ENCODE peak calls at places on chromosomes 2 and 18, in eight cellular contexts. X, V, T, O, H, W, L and N are unnamed samples.

GRCh38 chr2:55707751-55708150 is 14.1 kb upstream of the PNPT1 start:
- DNase-seq in X (no peak), V (no peak), T (no peak), O (no peak), H (no peak), W (no peak), L (no peak), N (no peak)

GRCh38 chr2:144776766-144777165 is 256.8 kb upstream of the ZEB2 start:
- DNase-seq in X (no peak), V (no peak), T (no peak), O (no peak), H (no peak), W (no peak), L (no peak), N (no peak)

GRCh38 chr2:179435021-179435420 is 170.4 kb upstream of the SESTD1 start:
- DNase-seq in X (no peak), V (no peak), T (no peak), O (no peak), H (no peak), W (no peak), L (no peak), N (no peak)

GRCh38 chr2:191645807-191646611 is 31.9 kb upstream of the NABP1 start:
- DNase-seq in X (no peak), V (no peak), T (no peak), O (no peak), H (no peak), W (no peak), L (no peak), N (no peak)

GRCh38 chr18:23071285-23071684 is 64.0 kb upstream of the CABLES1 start:
- DNase-seq in X (peak), V (peak), T (no peak), O (no peak), H (no peak), W (no peak), L (peak), N (no peak)

GRCh38 chr2:10329880-10330699 is 27.4 kb downstream of the HPCAL1 start:
- DNase-seq in X (no peak), V (no peak), T (peak), O (no peak), H (no peak), W (no peak), L (no peak), N (no peak)

GRCh38 chr2:2043394-2043793 is 287.7 kb downstream of the MYT1L start:
- DNase-seq in X (no peak), V (no peak), T (no peak), O (no peak), H (no peak), W (no peak), L (no peak), N (no peak)

GRCh38 chr18:37414816-37415215 is 150.8 kb downstream of the CELF4 start:
- DNase-seq in X (no peak), V (no peak), T (no peak), O (no peak), H (no peak), W (no peak), L (no peak), N (no peak)

GRCh38 chr2:125240870-125241269 is 1215.8 kb downstream of the CNTNAP5 start:
- DNase-seq in X (no peak), V (no peak), T (no peak), O (no peak), H (no peak), W (no peak), L (no peak), N (no peak)

GRCh38 chr2:27050996-27051901 is at the start of gene AGBL5:
- DNase-seq in X (peak), V (peak), T (peak), O (peak), H (peak), W (peak), L (peak), N (peak)

GRCh38 chr2:142008135-142008744 is 122.6 kb downstream of the LRP1B start:
- DNase-seq in X (no peak), V (no peak), T (no peak), O (no peak), H (no peak), W (no peak), L (no peak), N (no peak)

GRCh38 chr2:67923696-67924095 is 139.1 kb downstream of the C1D start:
- DNase-seq in X (peak), V (no peak), T (peak), O (no peak), H (no peak), W (no peak), L (no peak), N (no peak)

GRCh38 chr2:27212626-27213471 is 781 bp upstream of the SLC5A6 start:
- DNase-seq in X (peak), V (peak), T (no peak), O (no peak), H (no peak), W (no peak), L (no peak), N (peak)

DNA sequence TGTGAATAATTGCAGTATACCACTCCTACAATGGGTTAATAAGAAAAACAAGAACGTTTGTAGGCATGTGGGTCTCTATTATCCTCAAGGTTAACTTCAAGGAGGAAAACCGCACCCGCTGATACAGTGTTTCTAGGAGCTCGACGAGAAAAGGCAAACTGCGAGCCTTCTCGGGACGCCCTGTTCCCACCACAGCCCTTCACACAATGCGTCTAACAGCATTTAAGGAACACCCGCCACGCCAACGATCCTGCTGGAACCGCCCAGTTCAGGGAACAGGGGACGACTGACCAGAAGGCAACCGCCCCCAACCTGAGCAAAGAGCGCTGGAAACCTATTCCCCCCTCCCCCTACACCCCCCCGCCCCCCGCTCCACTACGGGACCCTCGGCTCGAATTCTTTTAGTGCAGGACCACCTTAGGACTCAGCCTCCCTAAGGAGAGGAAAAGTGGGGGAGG is 710 bp upstream of the TMSB10 start:
- DNase-seq in X (peak), V (peak), T (peak), O (peak), H (peak), W (peak), L (peak), N (peak)
- TF ChIP-seq POLR2A in X (no peak), V (no peak), T (no peak), O (peak), H (no peak), W (peak), L (no peak), N (no peak)

GRCh38 chr2:3558205-3559014 is at the start of gene RNASEH1:
- DNase-seq in X (peak), V (peak), T (peak), O (peak), H (peak), W (peak), L (peak), N (peak)
- TF ChIP-seq POLR2A in X (peak), V (peak), T (peak), O (peak), H (peak), W (peak), L (no peak), N (peak)

DNA sequence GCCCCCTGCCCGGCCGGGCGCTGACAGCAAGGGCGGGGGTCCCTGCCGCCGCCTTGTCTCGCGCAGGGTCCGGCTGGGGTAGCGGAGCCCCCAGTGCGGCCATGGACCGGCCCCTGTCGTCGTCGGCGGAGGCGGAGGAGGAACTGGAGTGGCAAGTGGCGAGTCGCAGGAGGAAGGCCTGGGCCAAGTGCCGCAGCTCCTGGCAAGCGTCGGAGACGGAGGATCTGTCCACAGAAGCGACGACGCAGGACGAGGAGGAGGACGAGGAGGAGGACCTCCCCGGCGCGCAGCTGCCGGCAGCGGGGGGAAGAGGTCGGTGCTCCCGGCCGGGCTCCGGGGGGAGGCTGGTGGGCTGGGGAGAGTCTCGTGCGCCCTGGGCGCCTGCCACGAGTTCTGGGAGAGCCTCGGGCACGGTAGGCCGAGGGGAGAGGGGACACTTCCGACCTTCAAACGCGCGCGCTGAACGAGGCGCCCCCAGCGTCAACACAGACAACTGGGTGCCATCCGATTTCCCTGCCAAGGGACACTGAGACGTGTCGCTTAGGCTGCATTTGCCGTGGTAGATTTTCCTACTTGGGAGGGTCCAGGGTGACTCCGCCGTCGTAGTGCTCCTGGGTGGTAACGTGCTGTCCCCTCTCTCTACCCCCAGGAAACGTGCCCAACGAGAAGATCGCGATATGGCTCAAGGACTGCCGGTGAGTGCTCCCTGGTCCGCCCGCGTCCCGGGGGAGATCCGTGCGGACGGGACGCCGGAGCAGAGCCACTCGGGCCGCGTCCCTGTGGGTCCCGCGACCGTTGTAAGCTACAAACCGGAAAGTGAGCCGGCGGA is 650 bp downstream of the ITPRID2 start:
- DNase-seq in X (peak), V (peak), T (peak), O (peak), H (peak), W (peak), L (peak), N (peak)
- TF ChIP-seq POLR2A in X (peak), V (peak), T (peak), O (peak), H (peak), W (peak), L (no peak), N (peak)

GRCh38 chr18:62523255-62523588 is 397 bp downstream of the ZCCHC2 start:
- DNase-seq in X (no peak), V (no peak), T (no peak), O (no peak), H (no peak), W (no peak), L (no peak), N (no peak)

GRCh38 chr18:62523631-62524442 is 1.0 kb downstream of the ZCCHC2 start:
- DNase-seq in X (peak), V (peak), T (peak), O (peak), H (peak), W (peak), L (peak), N (peak)

GRCh38 chr18:62525611-62526010 is 2.8 kb downstream of the ZCCHC2 start:
- DNase-seq in X (no peak), V (no peak), T (no peak), O (no peak), H (no peak), W (no peak), L (no peak), N (peak)

GRCh38 chr18:62526098-62527025 is 3.5 kb downstream of the ZCCHC2 start:
- DNase-seq in X (peak), V (peak), T (peak), O (peak), H (no peak), W (peak), L (peak), N (peak)

GRCh38 chr18:62524443-62525200 is 1.8 kb downstream of the ZCCHC2 start:
- DNase-seq in X (peak), V (peak), T (peak), O (peak), H (peak), W (peak), L (peak), N (peak)
- TF ChIP-seq POLR2A in X (peak), V (peak), T (no peak), O (peak), H (peak), W (peak), L (no peak), N (peak)

DNA sequence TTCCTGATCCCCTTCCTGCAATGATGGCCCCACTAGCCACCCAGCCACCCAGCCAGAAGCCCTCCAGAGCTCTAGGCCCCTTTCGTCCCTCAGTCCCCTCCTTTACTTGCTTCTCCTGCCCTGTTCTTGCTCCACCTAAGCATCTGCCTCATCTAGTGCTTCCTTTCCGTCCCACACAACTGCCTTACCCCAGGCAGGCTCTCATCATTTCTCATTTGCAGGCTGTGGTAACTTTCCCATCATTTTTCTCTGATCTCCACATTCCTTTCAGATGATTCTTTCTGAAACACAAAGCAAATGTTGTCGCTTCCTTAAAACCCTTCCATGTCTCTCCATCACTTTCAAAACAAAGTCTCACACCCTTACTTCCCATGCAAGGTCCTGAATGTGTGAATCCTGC is 459.8 kb downstream of the METTL4 start:
- DNase-seq in X (no peak), V (no peak), T (no peak), O (no peak), H (no peak), W (no peak), L (no peak), N (no peak)
- TF ChIP-seq POLR2A in X (no peak), V (no peak), T (no peak), O (no peak), H (no peak), W (no peak), L (no peak), N (no peak)

GRCh38 chr2:60823694-60824305 is 57.6 kb upstream of the REL start:
- DNase-seq in X (no peak), V (no peak), T (no peak), O (no peak), H (no peak), W (no peak), L (no peak), N (no peak)
- TF ChIP-seq POLR2A in X (no peak), V (no peak), T (no peak), O (no peak), H (no peak), W (no peak), L (no peak), N (no peak)

DNA sequence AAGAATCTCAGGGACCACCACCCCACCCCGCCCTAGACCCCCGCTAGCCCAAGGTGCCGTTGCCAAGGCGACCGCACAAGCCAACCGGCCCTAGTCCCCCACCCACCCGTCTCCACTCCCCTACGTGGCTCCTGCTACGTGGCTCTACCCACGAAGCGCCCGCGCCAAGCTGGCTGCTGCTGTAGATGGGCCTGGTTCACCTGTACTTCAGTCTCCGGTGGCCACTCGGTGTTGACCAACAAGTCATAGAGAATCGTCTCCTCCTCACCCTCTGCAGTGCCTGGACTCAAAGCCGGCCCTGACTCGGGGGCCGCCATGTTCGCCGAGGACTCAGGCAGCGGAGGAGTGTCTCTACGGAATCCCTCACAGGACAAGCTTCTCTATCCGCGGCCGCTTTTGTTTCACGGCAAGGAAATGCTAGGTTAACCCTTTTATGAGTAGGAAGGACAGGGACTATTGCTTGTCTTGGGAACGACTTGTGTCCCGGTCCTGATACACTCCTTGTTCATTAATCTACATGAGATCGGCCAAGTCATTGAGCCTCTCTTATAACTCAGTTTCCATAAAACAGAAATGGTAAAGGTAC is at the start of gene NBAS:
- DNase-seq in X (peak), V (peak), T (peak), O (peak), H (peak), W (peak), L (peak), N (peak)
- TF ChIP-seq POLR2A in X (no peak), V (peak), T (peak), O (peak), H (no peak), W (peak), L (no peak), N (peak)

GRCh38 chr2:239961662-239962220 is 63.4 kb downstream of the NDUFA10 start:
- DNase-seq in X (no peak), V (no peak), T (no peak), O (no peak), H (no peak), W (no peak), L (no peak), N (no peak)

GRCh38 chr2:239960929-239961661 is 64.0 kb downstream of the NDUFA10 start:
- DNase-seq in X (no peak), V (no peak), T (no peak), O (no peak), H (no peak), W (no peak), L (no peak), N (peak)

GRCh38 chr2:239957681-239958181 is 67.4 kb downstream of the NDUFA10 start:
- DNase-seq in X (no peak), V (no peak), T (no peak), O (no peak), H (no peak), W (no peak), L (no peak), N (no peak)

GRCh38 chr2:239958366-239958765 is 66.8 kb downstream of the NDUFA10 start:
- DNase-seq in X (no peak), V (no peak), T (no peak), O (no peak), H (no peak), W (no peak), L (no peak), N (no peak)

DNA sequence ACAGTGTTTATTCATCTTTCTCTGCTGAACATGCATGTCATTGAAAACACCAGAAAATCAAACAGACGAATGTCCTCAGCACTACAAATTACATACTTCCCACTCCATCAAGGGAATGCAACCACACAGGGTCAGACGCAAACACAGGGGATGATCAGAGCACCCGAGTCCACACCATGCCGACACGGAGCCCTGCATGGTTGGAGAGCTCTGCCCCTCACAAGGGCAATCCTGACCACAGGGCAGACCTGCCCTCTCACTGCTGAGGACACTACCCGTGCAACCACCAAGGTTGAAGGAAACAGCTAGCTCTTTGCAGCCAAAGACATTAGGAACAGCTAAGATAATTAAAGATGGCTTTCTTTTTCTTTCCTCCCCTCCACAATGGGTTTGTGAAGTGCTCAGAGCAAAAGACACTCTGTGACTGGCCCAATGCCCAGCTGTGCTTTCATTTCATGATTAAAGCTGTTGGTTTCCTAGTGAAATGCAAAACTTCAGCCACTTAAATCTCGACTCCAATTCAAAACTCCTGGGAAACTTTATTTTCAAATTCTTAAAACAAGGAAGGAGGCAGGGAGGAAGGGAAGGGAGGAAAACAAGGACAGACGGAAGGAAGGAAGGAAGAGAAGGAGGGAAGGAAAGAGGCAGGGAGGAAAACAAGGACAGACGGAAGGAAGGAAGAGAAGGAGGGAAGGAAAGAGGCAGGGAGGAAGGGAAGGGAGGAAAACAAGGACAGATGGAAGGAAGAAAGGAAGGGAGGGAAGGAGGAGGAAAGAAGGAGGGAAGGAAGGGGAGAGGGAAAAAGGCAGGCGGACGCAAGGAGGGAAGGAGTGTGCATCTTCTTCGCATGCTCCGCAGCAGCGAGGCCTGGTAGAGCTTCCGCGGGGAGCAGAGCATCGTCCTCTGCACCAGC is 65.8 kb downstream of the NDUFA10 start:
- DNase-seq in X (no peak), V (no peak), T (no peak), O (no peak), H (no peak), W (peak), L (no peak), N (no peak)
- TF ChIP-seq POLR2A in X (no peak), V (no peak), T (no peak), O (no peak), H (no peak), W (no peak), L (no peak), N (no peak)

DNA sequence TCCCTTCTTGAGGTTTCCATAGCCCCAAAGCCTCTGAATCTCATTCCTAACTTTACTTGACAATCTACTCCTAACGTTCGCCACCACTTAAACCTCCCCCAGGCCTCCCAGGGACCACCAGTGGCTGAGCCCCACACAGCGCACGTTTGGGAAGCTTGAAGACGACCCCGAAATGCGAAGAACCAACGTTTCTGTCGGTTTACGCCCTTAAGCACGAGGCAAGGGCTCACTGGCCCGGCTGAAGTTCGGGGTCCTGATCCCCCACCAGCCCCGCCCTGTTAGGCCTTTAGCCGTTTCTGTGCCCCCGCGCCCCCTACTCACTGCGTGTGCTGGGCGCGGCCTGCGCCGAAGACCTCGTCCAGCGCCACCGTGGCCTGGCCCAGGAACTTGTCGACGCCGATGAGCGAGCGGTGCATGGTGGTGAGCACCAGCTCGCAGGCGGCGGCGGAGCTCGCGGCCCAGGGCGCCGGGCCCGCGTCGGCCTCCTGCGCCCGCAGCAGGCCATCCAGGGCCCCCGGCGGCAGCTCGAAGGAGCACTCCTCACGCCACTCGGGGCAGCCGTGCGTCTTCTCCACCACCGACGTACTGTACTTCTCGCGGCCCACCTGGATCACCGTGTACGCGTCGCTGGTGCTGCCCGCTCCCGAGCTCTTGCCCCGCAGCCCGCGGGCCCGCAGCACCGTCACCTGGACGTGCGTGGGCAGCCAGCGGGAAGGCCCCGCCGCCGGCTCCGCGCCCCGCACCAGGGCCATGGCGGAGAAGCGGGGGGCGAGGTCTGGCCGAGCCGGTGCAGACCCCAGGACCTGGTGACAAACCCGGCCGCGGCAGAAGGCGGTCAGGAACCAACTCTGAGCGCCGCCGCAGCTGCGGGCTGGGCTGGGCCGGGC is 479 bp downstream of the RAB11FIP5 start:
- DNase-seq in X (peak), V (no peak), T (peak), O (no peak), H (no peak), W (peak), L (no peak), N (peak)
- TF ChIP-seq POLR2A in X (peak), V (peak), T (no peak), O (peak), H (no peak), W (peak), L (no peak), N (no peak)

GRCh38 chr2:38747007-38747424 is 4.1 kb downstream of the SRSF7 start:
- DNase-seq in X (no peak), V (no peak), T (no peak), O (no peak), H (no peak), W (no peak), L (no peak), N (peak)
- TF ChIP-seq POLR2A in X (no peak), V (no peak), T (peak), O (no peak), H (no peak), W (no peak), L (no peak), N (no peak)